ENCODE peak calls at places on chromosomes 6 and 20, in four cellular contexts. X is HepG2, E is K562, Y is GM12878. U is an unnamed sample.

GRCh38 chr6:119348308-119349040 is 1.1 kb downstream of the MAN1A1 start:
- DNase-seq in Y (no peak), X (peak; percentile 80), E (peak; percentile 43), U (peak; percentile 46)

GRCh38 chr6:16184129-16184528 is 54.3 kb upstream of the GMPR start:
- DNase-seq in Y (peak; percentile 45), X (peak; percentile 42), E (peak; percentile 20), U (peak; percentile 36)

GRCh38 chr6:85015396-85015990 is 251.1 kb upstream of the TBX18 start:
- DNase-seq in E (peak; percentile 52), X (peak; percentile 26), Y (no peak), U (peak; percentile 82)

GRCh38 chr20:58277578-58278344 is 31.8 kb upstream of the RAB22A start:
- DNase-seq in X (no peak), E (no peak), Y (no peak), U (no peak)

GRCh38 chr6:137165375-137166246 is 7.8 kb downstream of the IL22RA2 start:
- DNase-seq in Y (peak; percentile 85), X (peak; percentile 35), E (no peak), U (no peak)

GRCh38 chr6:113632220-113632864 is 224.8 kb upstream of the MARCKS start:
- DNase-seq in X (peak; percentile 78), E (no peak), Y (peak; percentile 91), U (no peak)

GRCh38 chr6:11804135-11804534 is 25.5 kb upstream of the ADTRP start:
- DNase-seq in E (no peak), X (no peak), Y (no peak), U (no peak)

GRCh38 chr6:82608365-82608764 is 244.7 kb downstream of the TPBG start:
- DNase-seq in X (no peak), Y (no peak), E (no peak), U (no peak)

GRCh38 chr6:81138236-81138635 is 614.2 kb downstream of the TENT5A start:
- DNase-seq in E (no peak), Y (no peak), X (no peak), U (no peak)

GRCh38 chr6:150499882-150500312 is 99.8 kb upstream of the PLEKHG1 start:
- DNase-seq in Y (no peak), X (no peak), E (no peak), U (no peak)

GRCh38 chr20:40805592-40805991 is 116.6 kb upstream of the MAFB start:
- DNase-seq in E (no peak), X (no peak), Y (no peak), U (no peak)

GRCh38 chr6:168905451-168906090 is 348.1 kb downstream of the THBS2 start:
- DNase-seq in X (no peak), Y (no peak), E (no peak), U (no peak)

GRCh38 chr20:59145926-59146800 is 17.5 kb upstream of the ZNF831 start:
- DNase-seq in Y (no peak), E (no peak), X (no peak), U (no peak)

GRCh38 chr6:110329729-110330436 is 28.3 kb downstream of the METTL24 start:
- DNase-seq in Y (no peak), E (no peak), X (peak; percentile 62), U (no peak)

GRCh38 chr20:32902456-32903420 is 44.0 kb downstream of the EFCAB8 start:
- DNase-seq in Y (no peak), E (peak; percentile 70), X (peak; percentile 66), U (peak; percentile 60)

GRCh38 chr20:50574108-50574507 is 63.9 kb downstream of the PTPN1 start:
- DNase-seq in E (no peak), X (no peak), Y (no peak), U (no peak)

GRCh38 chr6:40693767-40694166 is 106.6 kb upstream of the LRFN2 start:
- DNase-seq in X (no peak), E (no peak), Y (no peak), U (no peak)

GRCh38 chr6:41767112-41767946 is 12.4 kb downstream of the FRS3 start:
- DNase-seq in E (peak; percentile 68), X (peak; percentile 82), Y (no peak), U (no peak)

GRCh38 chr20:24724982-24725533 is 224.0 kb upstream of the CST7 start:
- DNase-seq in X (no peak), E (no peak), Y (no peak), U (no peak)

GRCh38 chr6:2103644-2104523 is 141.5 kb downstream of the GMDS start:
- DNase-seq in E (no peak), X (peak; percentile 43), Y (peak; percentile 11), U (no peak)

GRCh38 chr6:33967966-33968724 is 164.3 kb upstream of the MLN start:
- DNase-seq in X (peak; percentile 47), Y (no peak), E (no peak), U (peak; percentile 62)

GRCh38 chr20:19376451-19376971 is 164.1 kb downstream of the SLC24A3 start:
- DNase-seq in Y (no peak), X (no peak), E (no peak), U (no peak)

GRCh38 chr6:150633466-150633795 is 33.7 kb downstream of the PLEKHG1 start:
- DNase-seq in X (no peak), Y (no peak), E (no peak), U (no peak)

GRCh38 chr6:77458421-77458820 is 4.9 kb downstream of the HTR1B start:
- DNase-seq in Y (no peak), X (no peak), E (no peak), U (no peak)

GRCh38 chr6:6105472-6106036 is 98.8 kb upstream of the NRN1 start:
- DNase-seq in E (no peak), X (no peak), Y (no peak), U (peak; percentile 57)

GRCh38 chr6:35359744-35360348 is 17.5 kb downstream of the PPARD start:
- DNase-seq in Y (no peak), E (no peak), X (no peak), U (no peak)

GRCh38 chr20:58574014-58574413 is 58.8 kb upstream of the APCDD1L start:
- DNase-seq in Y (no peak), X (no peak), E (no peak), U (no peak)

GRCh38 chr6:24529985-24530384 is 35.2 kb downstream of the ALDH5A1 start:
- DNase-seq in E (no peak), X (no peak), Y (no peak), U (no peak)

GRCh38 chr6:139765825-139766285 is 391.4 kb upstream of the CITED2 start:
- DNase-seq in Y (no peak), E (no peak), X (peak; percentile 70), U (no peak)
- TF ChIP-seq CBFB in Y (no peak), E (no peak), X (no peak), U (no peak)

GRCh38 chr6:135052939-135053338 is 1.7 kb downstream of the HBS1L start:
- DNase-seq in Y (no peak), X (no peak), E (peak; percentile 31), U (no peak)

GRCh38 chr6:135053433-135053832 is 1.2 kb downstream of the HBS1L start:
- DNase-seq in X (no peak), Y (no peak), E (no peak), U (no peak)

GRCh38 chr6:135054575-135055498 is at the start of gene HBS1L:
- DNase-seq in X (peak; percentile 97), E (peak; percentile 98), Y (peak; percentile 98), U (peak; percentile 97)

GRCh38 chr6:135056632-135057031 is 2.0 kb upstream of the HBS1L start:
- DNase-seq in E (no peak), Y (no peak), X (no peak), U (no peak)

DNA sequence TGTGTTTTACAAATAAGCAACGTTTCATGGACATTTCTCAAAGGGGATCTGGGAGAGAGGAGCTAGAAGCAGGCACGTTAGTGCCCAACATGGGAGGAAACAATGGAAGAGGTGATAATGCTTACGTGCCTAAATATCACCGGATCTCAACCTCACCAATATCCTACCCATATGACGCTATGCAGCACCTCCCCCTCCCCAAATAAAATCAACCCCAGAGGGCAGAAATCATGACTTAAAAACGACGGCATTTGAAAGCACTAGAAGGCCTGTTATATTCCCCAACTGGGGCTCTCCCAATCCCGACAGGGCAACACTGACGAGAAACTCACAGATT is 416 bp downstream of the HBS1L start:
- DNase-seq in X (peak; percentile 42), Y (no peak), E (peak; percentile 36), U (no peak)
- TF ChIP-seq CBFB in X (no peak), Y (no peak), E (peak; percentile 60), U (no peak)

GRCh38 chr6:51928320-51928719 is 159.1 kb downstream of the PKHD1 start:
- DNase-seq in Y (peak; percentile 40), E (no peak), X (no peak), U (no peak)

GRCh38 chr6:51932956-51933355 is 154.5 kb downstream of the PKHD1 start:
- DNase-seq in E (no peak), Y (no peak), X (no peak), U (no peak)

GRCh38 chr6:51927450-51927849 is 160.0 kb downstream of the PKHD1 start:
- DNase-seq in E (no peak), Y (no peak), X (no peak), U (no peak)

GRCh38 chr6:51930602-51931001 is 156.8 kb downstream of the PKHD1 start:
- DNase-seq in X (no peak), Y (no peak), E (no peak), U (no peak)

GRCh38 chr6:51929934-51930574 is 157.4 kb downstream of the PKHD1 start:
- DNase-seq in E (no peak), Y (no peak), X (no peak), U (no peak)
- TF ChIP-seq CBFB in E (no peak), Y (no peak), X (no peak), U (no peak)

GRCh38 chr6:659716-660581 is 3.0 kb upstream of the HUS1B start:
- DNase-seq in E (peak; percentile 61), X (no peak), Y (no peak), U (peak; percentile 75)

GRCh38 chr6:656460-657252 is at the start of gene HUS1B:
- DNase-seq in E (no peak), X (no peak), Y (no peak), U (peak; percentile 30)

GRCh38 chr6:657743-658142 is 843 bp upstream of the HUS1B start:
- DNase-seq in E (no peak), X (no peak), Y (no peak), U (no peak)

GRCh38 chr6:659179-659578 is 2.3 kb upstream of the HUS1B start:
- DNase-seq in X (no peak), Y (no peak), E (no peak), U (no peak)

GRCh38 chr6:658244-658643 is 1.3 kb upstream of the HUS1B start:
- DNase-seq in E (peak; percentile 30), Y (no peak), X (no peak), U (no peak)
- TF ChIP-seq CBFB in E (no peak), Y (no peak), X (no peak), U (no peak)

DNA sequence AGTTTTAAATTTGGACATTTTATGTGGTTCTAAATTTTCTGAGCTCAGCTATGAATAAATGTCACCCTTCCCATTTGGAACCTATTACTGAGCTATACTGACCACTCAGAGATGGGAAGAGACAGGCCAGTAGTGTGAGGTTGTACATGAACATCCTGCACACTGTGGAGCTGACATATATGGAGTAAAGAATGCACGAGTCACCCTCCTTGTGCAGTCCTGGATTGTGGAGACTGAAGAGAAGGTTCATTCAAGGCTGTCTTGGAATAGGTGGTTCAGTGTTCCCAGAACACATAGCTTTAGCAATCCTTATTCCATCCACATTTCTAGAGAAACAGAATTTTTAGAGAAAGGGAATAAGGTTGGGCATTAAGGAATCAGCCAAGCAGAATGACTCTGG is 50.3 kb upstream of the OGFRL1 start:
- DNase-seq in E (no peak), X (no peak), Y (no peak), U (no peak)
- TF ChIP-seq CBFB in E (no peak), X (no peak), Y (no peak), U (no peak)

GRCh38 chr20:45495438-45495985 is 19.9 kb downstream of the SPINT3 start:
- DNase-seq in X (no peak), E (no peak), Y (no peak), U (no peak)
- TF ChIP-seq CBFB in X (no peak), E (no peak), Y (no peak), U (no peak)

GRCh38 chr6:62746968-62747367 is 460.9 kb upstream of the KHDRBS2 start:
- DNase-seq in E (no peak), Y (no peak), X (no peak), U (no peak)
- TF ChIP-seq CBFB in E (no peak), Y (no peak), X (no peak), U (no peak)